ENCODE peak calls at places on chromosomes 12 and 14, in six cellular contexts. U is IMR-90, Q is A549, B is K562, I is HepG2, P is GM12878. W is an unnamed sample.

GRCh38 chr14:24840204-24840893 is 206.4 kb upstream of the GZMB start:
- DNase-seq in B (no peak), U (no peak), I (peak; percentile 84), Q (no peak), P (no peak), W (no peak)

GRCh38 chr12:27975222-27976136 is 2.9 kb upstream of the PTHLH start:
- DNase-seq in B (peak; percentile 66), Q (no peak), U (peak; percentile 72), P (no peak), I (no peak), W (peak; percentile 45)

GRCh38 chr14:69152944-69153847 is at the start of gene DCAF5:
- DNase-seq in U (peak; percentile 93), B (peak; percentile 86), I (peak; percentile 85), Q (peak; percentile 97), P (peak; percentile 71), W (peak; percentile 91)

GRCh38 chr14:23209651-23210423 is 26.4 kb upstream of the SLC7A8 start:
- DNase-seq in P (no peak), B (no peak), U (peak; percentile 50), I (no peak), Q (no peak), W (no peak)

GRCh38 chr12:25200703-25201102 is 5.7 kb downstream of the ETFRF1 start:
- DNase-seq in I (no peak), Q (no peak), P (no peak), B (no peak), U (peak; percentile 77), W (no peak)

GRCh38 chr12:32501835-32502333 is 102.5 kb downstream of the FGD4 start:
- DNase-seq in I (peak; percentile 95), P (no peak), U (peak; percentile 81), B (no peak), Q (no peak), W (peak; percentile 39)

GRCh38 chr12:47818701-47819543 is 781 bp downstream of the HDAC7 start:
- DNase-seq in I (peak; percentile 50), U (no peak), B (peak; percentile 83), P (no peak), Q (peak; percentile 51), W (peak; percentile 31)

GRCh38 chr14:65720743-65721142 is 308.2 kb downstream of the FUT8 start:
- DNase-seq in P (no peak), B (no peak), I (peak; percentile 3), U (no peak), Q (no peak), W (no peak)

GRCh38 chr12:92133795-92134637 is 11.6 kb downstream of the BTG1 start:
- DNase-seq in I (no peak), B (no peak), U (no peak), P (no peak), Q (no peak), W (no peak)

GRCh38 chr12:10900972-10901371 is 8.4 kb downstream of the TAS2R13 start:
- DNase-seq in U (no peak), B (no peak), I (no peak), P (no peak), Q (no peak), W (no peak)

GRCh38 chr14:20775043-20775442 is 6.0 kb upstream of the RNASE6 start:
- DNase-seq in U (no peak), Q (no peak), B (no peak), I (no peak), P (no peak), W (no peak)
- TF ChIP-seq BHLHE40 in U (no peak), Q (no peak), B (no peak), I (no peak), P (no peak), W (no peak)

GRCh38 chr14:105118646-105119409 is 49.7 kb downstream of the JAG2 start:
- DNase-seq in P (no peak), I (no peak), U (no peak), B (no peak), Q (no peak), W (no peak)
- TF ChIP-seq BHLHE40 in P (no peak), I (no peak), U (no peak), B (no peak), Q (no peak), W (no peak)

GRCh38 chr14:71638523-71639196 is 293.6 kb upstream of the RGS6 start:
- DNase-seq in Q (no peak), B (no peak), I (no peak), U (peak; percentile 75), P (no peak), W (no peak)
- TF ChIP-seq BHLHE40 in Q (no peak), B (no peak), I (no peak), U (no peak), P (no peak), W (no peak)

GRCh38 chr12:65463082-65463481 is 184.6 kb downstream of the MSRB3 start:
- DNase-seq in B (no peak), P (no peak), I (no peak), Q (no peak), U (no peak), W (no peak)

GRCh38 chr12:65462506-65462905 is 184.0 kb downstream of the MSRB3 start:
- DNase-seq in I (no peak), U (no peak), B (no peak), P (no peak), Q (no peak), W (no peak)

GRCh38 chr12:65466906-65467305 is 188.4 kb downstream of the MSRB3 start:
- DNase-seq in Q (no peak), I (no peak), P (no peak), U (no peak), B (no peak), W (no peak)

GRCh38 chr12:65465766-65466547 is 187.5 kb downstream of the MSRB3 start:
- DNase-seq in U (no peak), I (no peak), P (no peak), Q (no peak), B (no peak), W (no peak)

GRCh38 chr12:65464930-65465329 is 186.4 kb downstream of the MSRB3 start:
- DNase-seq in B (no peak), P (no peak), Q (no peak), U (peak; percentile 96), I (no peak), W (no peak)
- TF ChIP-seq BHLHE40 in B (no peak), P (no peak), Q (no peak), U (no peak), I (no peak), W (no peak)

DNA sequence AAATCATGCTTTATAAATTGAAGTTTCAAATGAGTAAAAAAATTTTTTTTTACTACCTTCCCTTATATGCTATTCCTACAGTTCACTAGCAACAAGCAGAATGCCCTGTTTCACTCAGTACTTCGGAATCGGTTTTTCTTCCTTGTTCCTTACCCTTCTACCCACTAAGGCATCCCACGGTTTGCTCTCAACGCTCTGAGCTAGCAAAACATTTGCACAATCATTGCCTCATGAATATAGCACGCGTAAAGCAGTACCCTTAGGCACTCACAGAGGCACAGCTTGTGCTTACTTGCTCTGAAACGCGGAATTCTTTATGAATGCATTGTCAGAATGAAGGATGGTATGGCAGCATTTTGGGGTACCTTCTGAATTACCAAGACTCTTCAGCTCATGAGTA is 45.0 kb downstream of the PPP1R13B start:
- DNase-seq in U (no peak), I (no peak), B (no peak), Q (no peak), P (no peak), W (no peak)
- TF ChIP-seq BHLHE40 in U (no peak), I (no peak), B (no peak), Q (no peak), P (no peak), W (no peak)

DNA sequence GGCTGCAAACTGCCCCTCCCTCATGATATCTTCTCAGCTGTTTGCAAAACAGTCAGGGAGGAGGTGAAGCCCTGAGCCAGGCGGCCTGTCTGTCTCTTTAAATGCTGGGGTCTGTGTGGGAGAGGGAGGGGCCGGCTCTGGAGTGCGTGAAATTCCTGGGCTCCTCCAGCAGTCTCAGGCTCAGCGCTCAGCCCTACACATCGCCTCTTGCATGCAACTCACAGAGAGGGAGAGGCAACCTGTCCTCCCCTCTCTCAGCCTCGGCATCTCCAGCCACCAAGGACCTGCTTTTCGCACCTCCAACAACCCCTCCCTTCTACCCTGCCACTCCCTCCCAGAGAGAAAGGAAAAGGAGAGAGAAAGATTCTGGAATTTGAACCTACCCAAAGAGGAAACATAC is at the start of gene NRXN3:
- DNase-seq in B (no peak), I (no peak), P (no peak), Q (no peak), U (no peak), W (peak; percentile 23)
- TF ChIP-seq BHLHE40 in B (no peak), I (no peak), P (no peak), Q (no peak), U (no peak), W (no peak)

GRCh38 chr12:103657331-103657730 is 70.3 kb downstream of the STAB2 start:
- DNase-seq in I (no peak), B (no peak), U (peak; percentile 23), Q (no peak), P (no peak), W (no peak)
- TF ChIP-seq BHLHE40 in I (no peak), B (no peak), U (no peak), Q (no peak), P (no peak), W (no peak)

DNA sequence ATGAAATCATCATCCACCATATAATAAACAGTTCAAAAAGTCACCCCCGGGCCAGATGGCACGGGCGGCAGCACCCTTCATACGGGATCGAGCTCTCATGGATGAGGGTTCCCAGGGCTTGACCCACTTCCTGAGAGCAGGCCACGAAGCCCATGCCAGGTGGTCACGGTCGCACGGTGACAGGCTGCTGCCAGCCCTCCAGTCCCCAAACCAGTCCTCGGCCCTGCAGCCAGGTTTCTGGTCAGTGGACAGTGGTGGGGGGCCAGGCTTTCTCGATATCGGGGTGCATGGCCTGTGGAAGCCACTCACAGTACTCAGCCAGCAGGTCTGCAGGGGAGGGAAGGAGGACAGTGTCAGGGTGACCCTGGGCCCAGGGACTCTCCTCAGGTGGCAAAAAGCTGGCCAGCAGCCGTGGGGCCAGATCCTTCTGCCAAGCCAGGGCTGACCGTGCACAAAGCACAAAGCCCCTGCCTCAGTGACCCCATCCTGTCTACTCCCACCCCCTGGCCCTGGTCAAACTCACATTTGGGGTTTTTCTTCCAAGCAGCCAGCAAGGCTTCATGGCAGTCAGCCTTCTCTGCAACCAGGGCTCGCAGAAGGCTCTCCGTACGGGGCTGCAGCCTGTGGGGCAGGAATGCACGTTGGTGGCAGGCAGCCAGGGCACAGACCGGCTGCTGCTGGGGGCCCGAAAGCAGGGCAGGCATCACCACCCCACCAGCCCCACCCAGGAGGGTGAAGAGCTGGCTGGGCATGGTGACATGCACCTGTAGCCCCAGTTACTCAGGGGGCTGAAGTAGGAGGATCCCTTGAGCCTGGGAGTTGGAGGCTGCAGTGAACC is 33.3 kb upstream of the UBC start:
- DNase-seq in P (no peak), U (no peak), B (no peak), I (no peak), Q (no peak), W (no peak)
- TF ChIP-seq BHLHE40 in P (no peak), U (no peak), B (no peak), I (no peak), Q (no peak), W (no peak)

W was measured in HEK293T.